ENCODE peak calls at places on chromosomes 13 and 19, in nine cellular contexts. N, O, L, F, A, T, R, G and V are unnamed samples.

GRCh38 chr13:40969169-40969901 is 49.8 kb downstream of the ELF1 start:
- DNase-seq in O (no peak), N (no peak), G (no peak), T (no peak), A (no peak), L (peak; percentile 50), F (no peak), R (no peak), V (no peak)

GRCh38 chr19:2736550-2737190 is 3.1 kb downstream of the SLC39A3 start:
- DNase-seq in N (no peak), T (no peak), L (no peak), A (no peak), R (no peak), O (no peak), F (no peak), G (no peak), V (no peak)

GRCh38 chr13:34627499-34627898 is 314.6 kb upstream of the NBEA start:
- DNase-seq in O (no peak), L (no peak), N (no peak), R (no peak), G (no peak), A (no peak), T (no peak), F (no peak), V (no peak)

GRCh38 chr13:23500858-23501257 is 67.4 kb upstream of the SACS start:
- DNase-seq in L (no peak), F (peak; percentile 96), R (no peak), O (no peak), A (peak; percentile 90), G (no peak), N (peak; percentile 85), T (no peak), V (no peak)

GRCh38 chr19:4375164-4375619 is 25.2 kb downstream of the SH3GL1 start:
- DNase-seq in A (peak; percentile 51), G (no peak), F (no peak), O (no peak), R (no peak), L (no peak), N (peak; percentile 95), T (no peak), V (peak; percentile 62)

GRCh38 chr19:38736036-38736412 is 8.2 kb downstream of the CAPN12 start:
- DNase-seq in T (no peak), F (no peak), L (peak; percentile 24), A (peak; percentile 59), R (no peak), G (peak; percentile 70), N (peak; percentile 39), O (peak; percentile 45), V (no peak)

GRCh38 chr13:112887557-112887991 is 81.4 kb upstream of the MCF2L start:
- DNase-seq in G (no peak), N (no peak), O (no peak), R (no peak), A (no peak), T (no peak), L (no peak), F (no peak), V (no peak)

GRCh38 chr13:24348797-24349515 is 39.6 kb downstream of the C1QTNF9 start:
- DNase-seq in G (no peak), A (no peak), R (no peak), L (no peak), F (no peak), N (peak; percentile 79), T (no peak), O (no peak), V (peak; percentile 85)

GRCh38 chr19:50669319-50670101 is 20.3 kb downstream of the C19orf81 start:
- DNase-seq in F (peak; percentile 15), G (no peak), T (no peak), A (peak; percentile 57), O (no peak), N (peak; percentile 64), R (peak; percentile 20), L (peak; percentile 47), V (no peak)

GRCh38 chr19:3783660-3784584 is 2.3 kb downstream of the MATK start:
- DNase-seq in L (no peak), T (no peak), A (no peak), R (no peak), O (no peak), G (no peak), N (peak; percentile 8), F (no peak), V (no peak)

GRCh38 chr19:38020331-38020730 is 113.3 kb downstream of the SIPA1L3 start:
- DNase-seq in G (no peak), O (no peak), L (no peak), F (no peak), A (no peak), N (no peak), R (no peak), T (no peak), V (no peak)

GRCh38 chr13:20609145-20609544 is 42.2 kb downstream of the IFT88 start:
- DNase-seq in N (peak; percentile 70), F (peak; percentile 94), G (no peak), R (no peak), T (peak; percentile 27), O (no peak), L (no peak), A (peak; percentile 69), V (peak; percentile 79)

GRCh38 chr13:72692884-72693514 is 34.4 kb downstream of the MZT1 start:
- DNase-seq in A (no peak), O (no peak), F (no peak), N (no peak), T (no peak), R (no peak), L (no peak), G (no peak), V (no peak)

GRCh38 chr13:108426893-108427292 is 157.4 kb downstream of the TNFSF13B start:
- DNase-seq in A (no peak), F (no peak), O (no peak), G (no peak), L (no peak), N (no peak), R (no peak), T (no peak), V (no peak)

GRCh38 chr13:31870511-31870910 is 131.2 kb downstream of the RXFP2 start:
- DNase-seq in N (no peak), O (no peak), L (no peak), R (no peak), F (no peak), A (peak; percentile 70), G (no peak), T (no peak), V (no peak)

DNA sequence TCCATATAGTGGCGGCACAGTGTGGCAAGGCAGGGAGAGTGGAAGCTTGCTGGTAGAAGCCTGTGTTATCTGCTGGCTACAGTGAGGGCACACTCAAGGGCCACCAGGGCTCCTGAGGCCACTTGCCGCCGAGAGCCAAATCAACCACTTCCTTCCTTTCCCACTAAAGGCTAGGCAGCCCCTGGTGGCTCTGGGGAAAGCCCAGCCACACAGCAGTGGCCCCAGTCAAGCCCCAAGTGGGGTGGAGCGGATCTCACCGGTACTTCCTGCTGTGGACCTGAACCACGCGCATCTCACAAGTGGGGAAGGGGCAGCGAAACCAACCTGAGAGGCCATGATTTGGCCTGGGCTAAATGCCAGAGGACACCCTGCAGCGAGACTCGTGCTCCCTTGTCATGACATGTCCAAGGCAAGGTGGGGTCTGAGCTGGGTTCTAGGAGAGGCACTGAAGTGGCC is 21.9 kb upstream of the SLC35E1 start:
- DNase-seq in A (no peak), R (no peak), T (no peak), N (no peak), O (no peak), L (no peak), G (no peak), F (no peak), V (no peak)
- H3K4me3 ChIP-seq in A (no peak overlapping the region), R (no peak overlapping the region), T (no peak overlapping the region), N (no peak overlapping the region), O (no peak overlapping the region), L (peak overlapping the region; percentile 10), G (no peak overlapping the region), F (no peak overlapping the region), V (no peak overlapping the region)

DNA sequence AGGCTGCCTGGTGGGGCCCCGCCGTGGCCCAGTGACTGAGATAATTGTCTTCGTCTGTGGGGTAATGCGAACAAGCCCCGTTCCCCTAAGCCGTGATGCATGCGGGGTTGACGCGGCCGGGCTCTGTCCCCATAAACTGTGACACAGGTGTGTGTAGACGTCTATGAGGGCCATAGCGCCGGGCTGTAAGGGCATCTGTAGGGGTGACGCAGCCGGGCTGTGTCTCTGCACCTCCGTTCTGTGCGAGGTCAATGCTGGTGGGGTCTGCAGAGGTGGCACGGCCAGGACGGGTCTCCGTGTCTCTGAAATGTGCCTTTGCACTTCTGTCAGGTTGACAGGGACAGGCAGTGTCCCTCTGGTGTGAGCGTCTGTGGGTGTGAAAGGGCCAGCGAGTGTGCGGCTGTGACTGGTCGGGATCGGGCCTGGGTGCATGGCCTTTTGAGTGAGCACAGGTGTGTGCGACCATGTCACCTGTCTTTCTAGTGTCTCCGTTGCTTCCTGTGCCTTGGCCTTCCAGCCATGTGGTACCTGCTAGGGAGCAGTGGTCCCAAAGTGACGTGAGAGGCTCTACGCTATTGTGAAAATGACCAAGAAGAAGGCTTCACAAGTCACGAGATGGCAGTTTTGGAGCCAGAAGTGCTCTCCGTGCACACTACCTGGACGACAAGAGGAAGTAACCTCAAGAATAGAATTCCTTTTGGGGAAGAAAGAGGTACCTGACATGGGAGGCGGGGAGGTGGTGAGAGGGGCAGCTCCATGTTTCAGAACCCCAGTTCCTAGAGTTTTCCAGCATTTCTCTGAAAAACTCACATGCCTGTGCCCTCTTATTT is 16.4 kb upstream of the ZNF331 start:
- DNase-seq in G (no peak), T (no peak), L (no peak), N (peak; percentile 12), A (no peak), F (no peak), R (no peak), O (no peak), V (no peak)
- H3K4me3 ChIP-seq in G (peak overlapping the region; percentile 72), T (peak overlapping the region; percentile 64), L (peak overlapping the region; percentile 80), N (peak overlapping the region; percentile 91), A (peak overlapping the region; percentile 87), F (peak overlapping the region; percentile 69), R (peak overlapping the region; percentile 36), O (peak overlapping the region; percentile 58), V (peak overlapping the region; percentile 68)

DNA sequence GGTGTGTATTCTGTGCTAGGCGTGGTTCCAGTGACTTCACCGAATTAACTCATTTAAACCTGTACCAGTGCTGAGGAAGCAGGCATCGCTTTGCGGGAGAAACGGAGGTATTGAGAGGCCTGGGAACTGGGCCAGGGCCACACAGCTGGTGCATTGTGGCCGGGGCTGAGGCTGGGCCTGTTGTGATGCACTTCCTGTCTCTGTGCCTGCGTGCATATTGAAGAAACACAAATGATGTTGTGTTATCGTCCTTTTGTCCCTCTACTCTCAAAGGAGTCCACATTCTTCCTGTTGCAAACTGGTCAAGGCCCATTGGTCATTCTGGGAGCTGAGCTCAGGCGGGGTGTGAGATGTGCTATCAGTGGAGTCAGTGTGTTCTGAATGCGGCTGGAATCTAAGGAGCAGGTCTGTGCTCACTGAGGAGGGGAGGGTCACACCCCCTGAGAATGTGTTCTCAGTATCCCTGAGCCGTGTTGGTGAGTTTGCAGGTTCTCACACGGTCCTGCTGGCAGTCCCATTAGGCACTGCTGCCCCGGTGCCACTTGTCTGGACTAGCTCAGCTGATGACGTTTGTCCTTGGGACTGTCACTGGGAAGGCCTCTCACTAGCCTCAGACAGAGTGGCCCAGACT is 62.1 kb downstream of the ARHGEF7 start:
- DNase-seq in N (no peak), T (peak; percentile 47), G (peak; percentile 27), A (peak; percentile 17), R (peak; percentile 22), O (peak; percentile 83), L (no peak), F (peak; percentile 68), V (peak; percentile 23)
- H3K4me3 ChIP-seq in N (no peak overlapping the region), T (no peak overlapping the region), G (no peak overlapping the region), A (no peak overlapping the region), R (no peak overlapping the region), O (no peak overlapping the region), L (no peak overlapping the region), F (no peak overlapping the region), V (no peak overlapping the region)

GRCh38 chr19:15195987-15196682 is 4.7 kb downstream of the NOTCH3 start:
- DNase-seq in O (no peak), A (no peak), G (peak; percentile 80), T (no peak), N (peak; percentile 96), F (no peak), L (no peak), R (no peak), V (peak; percentile 79)
- H3K4me3 ChIP-seq in O (peak overlapping the region; percentile 68), A (no peak overlapping the region), G (peak overlapping the region; percentile 76), T (peak overlapping the region; percentile 19), N (peak overlapping the region; percentile 57), F (peak overlapping the region; percentile 36), L (no peak overlapping the region), R (peak overlapping the region; percentile 35), V (peak overlapping the region; percentile 35)